ENCODE peak calls at places on chromosomes 12 and 14, in four cellular contexts. One of them, this sample, is unnamed. For H3K9me3 and H3F3A, the result is how much of the 10 kb centered on the place peaks cover.

GRCh38 chr14:38838049-38838978 is 264.7 kb downstream of the SEC23A start:
- DNase-seq in SK-N-SH: no peak
- DNase-seq in neural progenitor cell: no peak
- DNase-seq in GM23248: no peak
- DNase-seq in this sample: no peak

GRCh38 chr14:91342243-91342760 is 75.3 kb downstream of the CCDC88C start:
- DNase-seq in GM23248: no peak
- DNase-seq in neural progenitor cell: no peak
- DNase-seq in SK-N-SH: no peak
- DNase-seq in this sample: no peak

GRCh38 chr12:78746001-78746400 is 118.6 kb upstream of the SYT1 start:
- DNase-seq in neural progenitor cell: no peak
- DNase-seq in GM23248: no peak
- DNase-seq in SK-N-SH: no peak
- DNase-seq in this sample: no peak

GRCh38 chr14:55707365-55707804 is 127.4 kb downstream of the KTN1 start:
- DNase-seq in GM23248: peak
- DNase-seq in neural progenitor cell: peak
- DNase-seq in SK-N-SH: no peak
- DNase-seq in this sample: no peak

GRCh38 chr12:83322816-83323215 is 636.1 kb downstream of the TMTC2 start:
- DNase-seq in neural progenitor cell: no peak
- DNase-seq in SK-N-SH: no peak
- DNase-seq in GM23248: no peak
- DNase-seq in this sample: no peak

GRCh38 chr12:84811291-84811690 is 101.3 kb downstream of the SLC6A15 start:
- DNase-seq in GM23248: peak
- DNase-seq in neural progenitor cell: no peak
- DNase-seq in SK-N-SH: no peak
- DNase-seq in this sample: no peak

GRCh38 chr12:94988471-94988870 is 15.0 kb downstream of the NDUFA12 start:
- DNase-seq in SK-N-SH: no peak
- DNase-seq in GM23248: no peak
- DNase-seq in neural progenitor cell: no peak
- DNase-seq in this sample: no peak

GRCh38 chr12:111467862-111468245 is 62.1 kb downstream of the SH2B3 start:
- DNase-seq in SK-N-SH: no peak
- DNase-seq in neural progenitor cell: no peak
- DNase-seq in GM23248: peak
- DNase-seq in this sample: no peak

GRCh38 chr14:73259837-73260236 is 22.5 kb downstream of the PAPLN start:
- DNase-seq in GM23248: no peak
- DNase-seq in SK-N-SH: peak
- DNase-seq in neural progenitor cell: no peak
- DNase-seq in this sample: no peak

GRCh38 chr14:98957211-98958047 is 314.6 kb downstream of the BCL11B start:
- DNase-seq in SK-N-SH: no peak
- DNase-seq in neural progenitor cell: no peak
- DNase-seq in GM23248: peak
- DNase-seq in this sample: no peak

GRCh38 chr12:77299910-77300772 is 234.8 kb upstream of the E2F7 start:
- DNase-seq in GM23248: peak
- DNase-seq in neural progenitor cell: no peak
- DNase-seq in SK-N-SH: no peak
- DNase-seq in this sample: no peak

GRCh38 chr14:53273671-53274072 is 120.5 kb upstream of the DDHD1 start:
- DNase-seq in GM23248: peak
- DNase-seq in neural progenitor cell: no peak
- DNase-seq in SK-N-SH: no peak
- DNase-seq in this sample: no peak

GRCh38 chr12:71645268-71645667 is 18.4 kb downstream of the ZFC3H1 start:
- DNase-seq in neural progenitor cell: no peak
- DNase-seq in GM23248: no peak
- DNase-seq in SK-N-SH: no peak
- DNase-seq in this sample: no peak

GRCh38 chr12:121956041-121956341 is 37.6 kb downstream of the CFAP251 start:
- DNase-seq in neural progenitor cell: no peak
- DNase-seq in GM23248: no peak
- DNase-seq in SK-N-SH: no peak
- DNase-seq in this sample: no peak

GRCh38 chr14:73784065-73784987 is 67.3 kb upstream of the PTGR2 start:
- DNase-seq in GM23248: peak
- DNase-seq in SK-N-SH: no peak
- DNase-seq in neural progenitor cell: peak
- DNase-seq in this sample: no peak

GRCh38 chr12:12428047-12428446 is 71.2 kb downstream of the BORCS5 start:
- DNase-seq in SK-N-SH: no peak
- DNase-seq in neural progenitor cell: no peak
- DNase-seq in GM23248: no peak
- DNase-seq in this sample: no peak

GRCh38 chr12:71892059-71892458 is 46.6 kb upstream of the TPH2 start:
- DNase-seq in GM23248: no peak
- DNase-seq in SK-N-SH: no peak
- DNase-seq in neural progenitor cell: no peak
- DNase-seq in this sample: no peak

GRCh38 chr12:49364989-49365388 is 2.3 kb upstream of the SPATS2 start:
- DNase-seq in neural progenitor cell: no peak
- DNase-seq in SK-N-SH: no peak
- DNase-seq in GM23248: peak
- DNase-seq in this sample: no peak

GRCh38 chr14:55586411-55586810 is 6.4 kb downstream of the KTN1 start:
- DNase-seq in neural progenitor cell: no peak
- DNase-seq in GM23248: no peak
- DNase-seq in SK-N-SH: no peak
- DNase-seq in this sample: no peak

GRCh38 chr12:108783446-108783845 is 52.1 kb upstream of the CORO1C start:
- DNase-seq in SK-N-SH: no peak
- DNase-seq in neural progenitor cell: no peak
- DNase-seq in GM23248: no peak
- DNase-seq in this sample: peak

GRCh38 chr14:105879867-105880561 is 353.6 kb downstream of the TMEM121 start:
- DNase-seq in GM23248: no peak
- DNase-seq in neural progenitor cell: no peak
- DNase-seq in SK-N-SH: peak
- DNase-seq in this sample: no peak

GRCh38 chr12:113271853-113272561 is 50.7 kb downstream of the TPCN1 start:
- DNase-seq in SK-N-SH: peak
- DNase-seq in GM23248: peak
- DNase-seq in neural progenitor cell: no peak
- DNase-seq in this sample: no peak

GRCh38 chr12:111773801-111774551 is 7.2 kb downstream of the ALDH2 start:
- DNase-seq in GM23248: peak
- DNase-seq in SK-N-SH: no peak
- DNase-seq in neural progenitor cell: peak
- DNase-seq in this sample: peak

GRCh38 chr12:85996280-85996679 is 122.2 kb downstream of the NTS start:
- DNase-seq in SK-N-SH: no peak
- DNase-seq in GM23248: no peak
- DNase-seq in neural progenitor cell: no peak
- DNase-seq in this sample: no peak

GRCh38 chr14:30299915-30300314 is 259.0 kb upstream of the G2E3 start:
- DNase-seq in GM23248: no peak
- DNase-seq in neural progenitor cell: no peak
- DNase-seq in SK-N-SH: no peak
- DNase-seq in this sample: no peak

GRCh38 chr12:80044694-80045046 is 54.7 kb upstream of the OTOGL start:
- DNase-seq in GM23248: peak
- DNase-seq in SK-N-SH: no peak
- DNase-seq in neural progenitor cell: no peak
- DNase-seq in this sample: no peak

GRCh38 chr12:66538970-66539369 is 139.9 kb downstream of the GRIP1 start:
- DNase-seq in neural progenitor cell: no peak
- DNase-seq in SK-N-SH: no peak
- DNase-seq in GM23248: no peak
- DNase-seq in this sample: no peak

GRCh38 chr12:53044052-53044581 is 5.7 kb upstream of the TNS2 start:
- DNase-seq in neural progenitor cell: no peak
- DNase-seq in GM23248: peak
- DNase-seq in SK-N-SH: peak
- DNase-seq in this sample: no peak

GRCh38 chr14:91140672-91141071 is 26.8 kb downstream of the DGLUCY start:
- DNase-seq in neural progenitor cell: peak
- DNase-seq in GM23248: peak
- DNase-seq in SK-N-SH: peak
- DNase-seq in this sample: no peak

GRCh38 chr14:93013368-93013719 is 90.4 kb downstream of the CHGA start:
- DNase-seq in GM23248: peak
- DNase-seq in neural progenitor cell: no peak
- DNase-seq in SK-N-SH: no peak
- DNase-seq in this sample: no peak

DNA sequence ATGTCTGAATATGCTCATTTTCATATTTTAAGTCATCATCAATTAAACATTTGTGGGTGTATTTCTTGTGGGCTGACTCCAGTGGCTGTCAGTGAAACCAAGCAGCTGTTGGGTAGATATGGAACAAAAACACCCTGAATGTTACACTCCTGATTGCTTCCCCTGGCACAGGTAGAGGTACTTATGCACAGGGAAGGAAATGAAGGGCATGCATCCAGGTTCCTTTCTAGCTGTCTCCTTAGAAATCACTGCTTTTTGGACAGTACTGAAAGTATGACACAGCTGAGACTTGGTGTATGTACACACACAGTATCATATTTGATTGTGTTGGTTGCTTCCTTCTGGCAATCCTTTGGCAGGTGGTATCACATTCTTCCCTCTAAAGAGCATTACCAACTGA is 1006.7 kb downstream of the DIO2 start:
- DNase-seq in neural progenitor cell: no peak
- DNase-seq in SK-N-SH: no peak
- DNase-seq in GM23248: no peak
- DNase-seq in this sample: no peak
- H3K9me3 ChIP-seq in neural progenitor cell: under half
- H3K9me3 ChIP-seq in SK-N-SH: under half
- H3K9me3 ChIP-seq in GM23248: under half
- H3K9me3 ChIP-seq in this sample: under half

GRCh38 chr14:57179273-57179672 is 89.4 kb downstream of the EXOC5 start:
- DNase-seq in neural progenitor cell: peak
- DNase-seq in SK-N-SH: no peak
- DNase-seq in GM23248: no peak
- DNase-seq in this sample: no peak
- H3K4me3 ChIP-seq in neural progenitor cell: no peak
- H3K4me3 ChIP-seq in SK-N-SH: no peak
- H3K4me3 ChIP-seq in GM23248: no peak
- H3K4me3 ChIP-seq in this sample: no peak

GRCh38 chr14:22478670-22479069 is 110.4 kb downstream of the DAD1 start:
- DNase-seq in SK-N-SH: no peak
- DNase-seq in GM23248: no peak
- DNase-seq in neural progenitor cell: no peak
- DNase-seq in this sample: no peak
- H3F3A ChIP-seq in SK-N-SH: under half
- H3F3A ChIP-seq in GM23248: under half
- H3F3A ChIP-seq in neural progenitor cell: under half
- H3F3A ChIP-seq in this sample: under half

GRCh38 chr12:127886821-127887220 is 380.1 kb upstream of the TMEM132C start:
- DNase-seq in neural progenitor cell: no peak
- DNase-seq in SK-N-SH: no peak
- DNase-seq in GM23248: no peak
- DNase-seq in this sample: no peak

GRCh38 chr12:127883013-127883412 is 384.0 kb upstream of the TMEM132C start:
- DNase-seq in neural progenitor cell: no peak
- DNase-seq in GM23248: no peak
- DNase-seq in SK-N-SH: no peak
- DNase-seq in this sample: no peak

GRCh38 chr12:127881371-127882140 is 385.4 kb upstream of the TMEM132C start:
- DNase-seq in SK-N-SH: no peak
- DNase-seq in GM23248: no peak
- DNase-seq in neural progenitor cell: no peak
- DNase-seq in this sample: no peak
- H3K9me3 ChIP-seq in SK-N-SH: under half
- H3K9me3 ChIP-seq in GM23248: under half
- H3K9me3 ChIP-seq in neural progenitor cell: under half
- H3K9me3 ChIP-seq in this sample: under half

DNA sequence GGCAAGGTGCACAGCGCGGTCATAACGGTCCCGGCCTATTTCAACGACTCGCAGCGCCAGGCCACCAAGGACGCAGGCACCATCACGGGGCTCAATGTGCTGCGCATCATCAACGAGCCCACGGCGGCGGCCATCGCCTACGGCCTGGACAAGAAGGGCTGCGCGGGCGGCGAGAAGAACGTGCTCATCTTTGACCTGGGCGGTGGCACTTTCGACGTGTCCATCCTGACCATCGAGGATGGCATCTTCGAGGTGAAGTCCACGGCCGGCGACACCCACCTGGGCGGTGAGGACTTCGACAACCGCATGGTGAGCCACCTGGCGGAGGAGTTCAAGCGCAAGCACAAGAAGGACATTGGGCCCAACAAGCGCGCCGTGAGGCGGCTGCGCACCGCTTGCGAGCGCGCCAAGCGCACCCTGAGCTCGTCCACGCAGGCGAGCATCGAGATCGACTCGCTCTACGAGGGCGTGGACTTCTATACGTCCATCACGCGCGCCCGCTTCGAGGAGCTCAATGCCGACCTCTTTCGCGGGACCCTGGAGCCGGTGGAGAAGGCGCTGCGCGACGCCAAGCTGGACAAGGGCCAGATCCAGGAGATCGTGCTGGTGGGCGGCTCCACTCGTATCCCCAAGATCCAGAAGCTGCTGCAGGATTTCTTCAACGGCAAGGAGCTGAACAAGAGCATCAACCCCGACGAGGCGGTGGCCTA is 875 bp downstream of the HSPA2 start:
- DNase-seq in GM23248: peak
- DNase-seq in SK-N-SH: no peak
- DNase-seq in neural progenitor cell: no peak
- DNase-seq in this sample: no peak
- H3K4me3 ChIP-seq in GM23248: peak
- H3K4me3 ChIP-seq in SK-N-SH: no peak
- H3K4me3 ChIP-seq in neural progenitor cell: no peak
- H3K4me3 ChIP-seq in this sample: no peak

DNA sequence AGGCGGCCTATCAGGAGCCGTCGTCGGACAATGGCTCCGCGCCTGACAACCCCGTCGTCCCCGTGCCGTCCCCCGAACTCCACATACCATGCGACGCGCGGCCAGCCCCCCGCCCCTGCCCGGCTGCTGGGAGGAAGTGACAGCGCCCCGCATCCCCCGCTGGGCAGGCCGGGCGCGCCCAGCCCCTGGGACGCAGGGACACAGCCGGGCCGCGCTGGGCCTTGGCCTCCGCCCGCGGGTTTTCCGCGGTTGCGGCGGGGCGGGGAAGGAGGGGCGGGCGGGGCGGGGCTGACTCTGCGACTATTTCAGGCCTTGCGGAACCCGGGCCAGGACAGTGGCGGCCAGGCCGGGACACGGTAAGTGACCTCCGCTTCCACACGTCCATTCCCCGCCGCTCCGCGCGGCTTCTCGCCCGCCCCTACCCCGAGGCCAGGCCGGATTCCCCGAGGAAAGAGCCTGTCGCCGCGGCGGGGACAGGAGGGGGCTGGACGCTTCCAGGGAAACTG is at the start of gene TNFAIP2:
- DNase-seq in neural progenitor cell: peak
- DNase-seq in GM23248: peak
- DNase-seq in SK-N-SH: no peak
- DNase-seq in this sample: no peak
- H3F3A ChIP-seq in neural progenitor cell: under half
- H3F3A ChIP-seq in GM23248: under half
- H3F3A ChIP-seq in SK-N-SH: under half
- H3F3A ChIP-seq in this sample: under half

This sample was measured in MM.1S.